ENCODE peak calls at places on chromosomes 7 and 10, in seven cellular contexts. One of them, this sample, is unnamed. For H3K36me3, the result is how much of the 10 kb centered on the place peaks cover.

GRCh38 chr10:64115913-64116643 is 594.9 kb downstream of the REEP3 start:
- DNase-seq in HCT116: no peak
- DNase-seq in cardiac muscle cell: peak
- DNase-seq in upper lobe of left lung: no peak
- DNase-seq in adrenal gland: peak
- DNase-seq in transverse colon: peak
- DNase-seq in fibroblast of lung: no peak
- DNase-seq in this sample: peak

GRCh38 chr10:98460837-98461499 is 14.2 kb upstream of the HPS1 start:
- DNase-seq in HCT116: peak
- DNase-seq in cardiac muscle cell: peak
- DNase-seq in upper lobe of left lung: peak
- DNase-seq in adrenal gland: peak
- DNase-seq in transverse colon: peak
- DNase-seq in fibroblast of lung: peak
- DNase-seq in this sample: peak

GRCh38 chr7:39413866-39414668 is 152.1 kb upstream of the YAE1 start:
- DNase-seq in HCT116: peak
- DNase-seq in cardiac muscle cell: peak
- DNase-seq in upper lobe of left lung: peak
- DNase-seq in adrenal gland: peak
- DNase-seq in transverse colon: peak
- DNase-seq in fibroblast of lung: peak
- DNase-seq in this sample: peak

GRCh38 chr10:12042409-12042796 is 206 bp downstream of the UPF2 start:
- DNase-seq in HCT116: no peak
- DNase-seq in cardiac muscle cell: peak
- DNase-seq in upper lobe of left lung: no peak
- DNase-seq in adrenal gland: peak
- DNase-seq in transverse colon: peak
- DNase-seq in fibroblast of lung: peak
- DNase-seq in this sample: no peak

GRCh38 chr7:105098863-105099515 is 85.0 kb downstream of the KMT2E start:
- DNase-seq in HCT116: no peak
- DNase-seq in cardiac muscle cell: no peak
- DNase-seq in upper lobe of left lung: no peak
- DNase-seq in adrenal gland: no peak
- DNase-seq in transverse colon: no peak
- DNase-seq in fibroblast of lung: peak
- DNase-seq in this sample: no peak

GRCh38 chr7:45258533-45259226 is 101.1 kb downstream of the RAMP3 start:
- DNase-seq in HCT116: no peak
- DNase-seq in cardiac muscle cell: no peak
- DNase-seq in upper lobe of left lung: no peak
- DNase-seq in adrenal gland: no peak
- DNase-seq in transverse colon: no peak
- DNase-seq in fibroblast of lung: no peak
- DNase-seq in this sample: no peak

GRCh38 chr7:38502289-38502688 is 128.9 kb downstream of the AMPH start:
- DNase-seq in HCT116: no peak
- DNase-seq in cardiac muscle cell: no peak
- DNase-seq in upper lobe of left lung: no peak
- DNase-seq in adrenal gland: no peak
- DNase-seq in transverse colon: no peak
- DNase-seq in fibroblast of lung: no peak
- DNase-seq in this sample: no peak

GRCh38 chr10:99661370-99661749 is 2.1 kb downstream of the ENTPD7 start:
- DNase-seq in HCT116: no peak
- DNase-seq in cardiac muscle cell: no peak
- DNase-seq in upper lobe of left lung: no peak
- DNase-seq in adrenal gland: peak
- DNase-seq in transverse colon: no peak
- DNase-seq in fibroblast of lung: peak
- DNase-seq in this sample: no peak

GRCh38 chr10:62692085-62692484 is 112.4 kb upstream of the ADO start:
- DNase-seq in HCT116: no peak
- DNase-seq in cardiac muscle cell: no peak
- DNase-seq in upper lobe of left lung: no peak
- DNase-seq in adrenal gland: no peak
- DNase-seq in transverse colon: no peak
- DNase-seq in fibroblast of lung: no peak
- DNase-seq in this sample: no peak

GRCh38 chr10:100913470-100913865 is 705 bp downstream of the SLF2 start:
- DNase-seq in HCT116: no peak
- DNase-seq in cardiac muscle cell: no peak
- DNase-seq in upper lobe of left lung: no peak
- DNase-seq in adrenal gland: no peak
- DNase-seq in transverse colon: no peak
- DNase-seq in fibroblast of lung: no peak
- DNase-seq in this sample: no peak

GRCh38 chr7:3446786-3447185 is 145.7 kb downstream of the SDK1 start:
- DNase-seq in HCT116: no peak
- DNase-seq in cardiac muscle cell: no peak
- DNase-seq in upper lobe of left lung: no peak
- DNase-seq in adrenal gland: no peak
- DNase-seq in transverse colon: no peak
- DNase-seq in fibroblast of lung: no peak
- DNase-seq in this sample: no peak

GRCh38 chr7:157662110-157662791 is 325.4 kb downstream of the DNAJB6 start:
- DNase-seq in HCT116: no peak
- DNase-seq in cardiac muscle cell: no peak
- DNase-seq in upper lobe of left lung: no peak
- DNase-seq in adrenal gland: no peak
- DNase-seq in transverse colon: no peak
- DNase-seq in fibroblast of lung: no peak
- DNase-seq in this sample: no peak

GRCh38 chr7:149855368-149856305 is 17.5 kb downstream of the ZNF862 start:
- DNase-seq in HCT116: peak
- DNase-seq in cardiac muscle cell: peak
- DNase-seq in upper lobe of left lung: no peak
- DNase-seq in adrenal gland: no peak
- DNase-seq in transverse colon: no peak
- DNase-seq in fibroblast of lung: peak
- DNase-seq in this sample: no peak

GRCh38 chr7:11130012-11130411 is 156.3 kb downstream of the PHF14 start:
- DNase-seq in HCT116: no peak
- DNase-seq in cardiac muscle cell: no peak
- DNase-seq in upper lobe of left lung: no peak
- DNase-seq in adrenal gland: no peak
- DNase-seq in transverse colon: no peak
- DNase-seq in fibroblast of lung: peak
- DNase-seq in this sample: no peak

GRCh38 chr10:114576716-114577115 is 81.4 kb downstream of the ABLIM1 start:
- DNase-seq in HCT116: no peak
- DNase-seq in cardiac muscle cell: no peak
- DNase-seq in upper lobe of left lung: no peak
- DNase-seq in adrenal gland: peak
- DNase-seq in transverse colon: no peak
- DNase-seq in fibroblast of lung: no peak
- DNase-seq in this sample: no peak

GRCh38 chr10:36725581-36726520 is 399.5 kb upstream of the ANKRD30A start:
- DNase-seq in HCT116: no peak
- DNase-seq in cardiac muscle cell: peak
- DNase-seq in upper lobe of left lung: no peak
- DNase-seq in adrenal gland: peak
- DNase-seq in transverse colon: no peak
- DNase-seq in fibroblast of lung: peak
- DNase-seq in this sample: no peak

GRCh38 chr10:101230185-101230917 is 1.1 kb upstream of the LBX1 start:
- DNase-seq in HCT116: no peak
- DNase-seq in cardiac muscle cell: no peak
- DNase-seq in upper lobe of left lung: no peak
- DNase-seq in adrenal gland: no peak
- DNase-seq in transverse colon: no peak
- DNase-seq in fibroblast of lung: no peak
- DNase-seq in this sample: no peak

GRCh38 chr10:132465193-132465888 is 68.3 kb downstream of the PWWP2B start:
- DNase-seq in HCT116: no peak
- DNase-seq in cardiac muscle cell: no peak
- DNase-seq in upper lobe of left lung: no peak
- DNase-seq in adrenal gland: no peak
- DNase-seq in transverse colon: peak
- DNase-seq in fibroblast of lung: no peak
- DNase-seq in this sample: peak

GRCh38 chr7:70673833-70674232 is 458.1 kb upstream of the GALNT17 start:
- DNase-seq in HCT116: no peak
- DNase-seq in cardiac muscle cell: peak
- DNase-seq in upper lobe of left lung: no peak
- DNase-seq in adrenal gland: no peak
- DNase-seq in transverse colon: no peak
- DNase-seq in fibroblast of lung: no peak
- DNase-seq in this sample: no peak

GRCh38 chr7:90931996-90932912 is 332.0 kb upstream of the FZD1 start:
- DNase-seq in HCT116: no peak
- DNase-seq in cardiac muscle cell: no peak
- DNase-seq in upper lobe of left lung: no peak
- DNase-seq in adrenal gland: no peak
- DNase-seq in transverse colon: peak
- DNase-seq in fibroblast of lung: peak
- DNase-seq in this sample: no peak

GRCh38 chr7:27100601-27101187 is 1.8 kb downstream of the HOXA2 start:
- DNase-seq in HCT116: no peak
- DNase-seq in cardiac muscle cell: no peak
- DNase-seq in upper lobe of left lung: no peak
- DNase-seq in adrenal gland: no peak
- DNase-seq in transverse colon: no peak
- DNase-seq in fibroblast of lung: peak
- DNase-seq in this sample: peak
- H3K27ac ChIP-seq in HCT116: no peak
- H3K27ac ChIP-seq in cardiac muscle cell: no peak
- H3K27ac ChIP-seq in upper lobe of left lung: peak
- H3K27ac ChIP-seq in adrenal gland: peak
- H3K27ac ChIP-seq in transverse colon: peak
- H3K27ac ChIP-seq in fibroblast of lung: peak
- H3K27ac ChIP-seq in this sample: peak

GRCh38 chr10:72094574-72094973 is 6.2 kb upstream of the SPOCK2 start:
- DNase-seq in HCT116: no peak
- DNase-seq in cardiac muscle cell: no peak
- DNase-seq in upper lobe of left lung: no peak
- DNase-seq in adrenal gland: no peak
- DNase-seq in transverse colon: no peak
- DNase-seq in fibroblast of lung: no peak
- DNase-seq in this sample: no peak

GRCh38 chr10:72098301-72099053 is 10.1 kb upstream of the SPOCK2 start:
- DNase-seq in HCT116: no peak
- DNase-seq in cardiac muscle cell: no peak
- DNase-seq in upper lobe of left lung: no peak
- DNase-seq in adrenal gland: no peak
- DNase-seq in transverse colon: no peak
- DNase-seq in fibroblast of lung: no peak
- DNase-seq in this sample: no peak

GRCh38 chr10:72097448-72098300 is 9.3 kb upstream of the SPOCK2 start:
- DNase-seq in HCT116: peak
- DNase-seq in cardiac muscle cell: no peak
- DNase-seq in upper lobe of left lung: no peak
- DNase-seq in adrenal gland: peak
- DNase-seq in transverse colon: no peak
- DNase-seq in fibroblast of lung: peak
- DNase-seq in this sample: no peak

GRCh38 chr10:72095195-72095594 is 6.8 kb upstream of the SPOCK2 start:
- DNase-seq in HCT116: no peak
- DNase-seq in cardiac muscle cell: no peak
- DNase-seq in upper lobe of left lung: no peak
- DNase-seq in adrenal gland: no peak
- DNase-seq in transverse colon: no peak
- DNase-seq in fibroblast of lung: no peak
- DNase-seq in this sample: no peak

GRCh38 chr10:72096115-72097000 is 8.0 kb upstream of the SPOCK2 start:
- DNase-seq in HCT116: no peak
- DNase-seq in cardiac muscle cell: no peak
- DNase-seq in upper lobe of left lung: no peak
- DNase-seq in adrenal gland: no peak
- DNase-seq in transverse colon: no peak
- DNase-seq in fibroblast of lung: peak
- DNase-seq in this sample: no peak
- TF ChIP-seq CTCF in HCT116: no peak
- TF ChIP-seq CTCF in cardiac muscle cell: peak
- TF ChIP-seq CTCF in upper lobe of left lung: no peak
- TF ChIP-seq CTCF in adrenal gland: no peak
- TF ChIP-seq CTCF in transverse colon: no peak
- TF ChIP-seq CTCF in fibroblast of lung: no peak
- TF ChIP-seq CTCF in this sample: no peak

GRCh38 chr10:122998360-122998917 is 10.2 kb downstream of the IKZF5 start:
- DNase-seq in HCT116: no peak
- DNase-seq in cardiac muscle cell: no peak
- DNase-seq in upper lobe of left lung: no peak
- DNase-seq in adrenal gland: no peak
- DNase-seq in transverse colon: no peak
- DNase-seq in fibroblast of lung: no peak
- DNase-seq in this sample: no peak

GRCh38 chr10:122992031-122992585 is 11.9 kb downstream of the PSTK start:
- DNase-seq in HCT116: no peak
- DNase-seq in cardiac muscle cell: no peak
- DNase-seq in upper lobe of left lung: no peak
- DNase-seq in adrenal gland: no peak
- DNase-seq in transverse colon: no peak
- DNase-seq in fibroblast of lung: no peak
- DNase-seq in this sample: no peak

GRCh38 chr10:122997864-122998263 is 10.7 kb downstream of the IKZF5 start:
- DNase-seq in HCT116: no peak
- DNase-seq in cardiac muscle cell: no peak
- DNase-seq in upper lobe of left lung: no peak
- DNase-seq in adrenal gland: no peak
- DNase-seq in transverse colon: no peak
- DNase-seq in fibroblast of lung: no peak
- DNase-seq in this sample: no peak

GRCh38 chr10:122990278-122990677 is 10.1 kb downstream of the PSTK start:
- DNase-seq in HCT116: no peak
- DNase-seq in cardiac muscle cell: no peak
- DNase-seq in upper lobe of left lung: no peak
- DNase-seq in adrenal gland: no peak
- DNase-seq in transverse colon: no peak
- DNase-seq in fibroblast of lung: no peak
- DNase-seq in this sample: no peak

DNA sequence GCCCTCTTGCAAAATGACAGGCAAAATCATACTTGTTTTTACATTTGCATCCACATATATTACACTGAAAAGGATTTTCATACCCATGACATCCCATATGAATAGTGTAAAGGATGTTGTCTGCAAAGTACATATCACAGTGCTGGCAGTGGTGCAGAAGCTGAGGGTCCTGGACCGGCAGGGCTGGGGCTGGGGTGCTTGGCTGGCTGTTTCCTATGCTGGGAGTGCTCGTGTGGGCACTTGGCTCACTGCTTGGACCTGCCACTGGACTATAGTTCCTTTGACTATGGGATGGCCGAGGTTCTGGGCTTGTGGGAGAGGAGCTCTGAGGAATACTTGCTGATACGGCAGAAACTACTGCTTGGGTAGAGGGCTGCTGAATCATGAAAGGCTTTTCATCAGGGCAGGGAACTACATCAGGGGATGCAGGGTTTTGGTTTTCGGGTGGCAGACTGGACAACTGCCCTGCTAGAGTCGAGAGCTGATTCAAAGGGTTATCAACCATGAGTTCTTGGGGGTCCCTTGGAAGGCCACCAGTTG is 13.7 kb downstream of the PSTK start:
- DNase-seq in HCT116: no peak
- DNase-seq in cardiac muscle cell: no peak
- DNase-seq in upper lobe of left lung: no peak
- DNase-seq in adrenal gland: no peak
- DNase-seq in transverse colon: no peak
- DNase-seq in fibroblast of lung: no peak
- DNase-seq in this sample: no peak
- H3K36me3 ChIP-seq in HCT116: under half
- H3K36me3 ChIP-seq in cardiac muscle cell: under half
- H3K36me3 ChIP-seq in upper lobe of left lung: half or more
- H3K36me3 ChIP-seq in adrenal gland: under half
- H3K36me3 ChIP-seq in transverse colon: under half
- H3K36me3 ChIP-seq in fibroblast of lung: under half
- H3K36me3 ChIP-seq in this sample: under half

GRCh38 chr7:47484923-47485639 is 96.8 kb downstream of the TNS3 start:
- DNase-seq in HCT116: no peak
- DNase-seq in cardiac muscle cell: no peak
- DNase-seq in upper lobe of left lung: no peak
- DNase-seq in adrenal gland: no peak
- DNase-seq in transverse colon: no peak
- DNase-seq in fibroblast of lung: no peak
- DNase-seq in this sample: no peak
- H3K27ac ChIP-seq in HCT116: no peak
- H3K27ac ChIP-seq in cardiac muscle cell: no peak
- H3K27ac ChIP-seq in upper lobe of left lung: no peak
- H3K27ac ChIP-seq in adrenal gland: peak
- H3K27ac ChIP-seq in transverse colon: peak
- H3K27ac ChIP-seq in fibroblast of lung: no peak
- H3K27ac ChIP-seq in this sample: no peak

This sample was measured in colonic mucosa.